ENCODE peak calls at places on chromosomes 6 and 20, in nine cellular contexts. L, Z, R, D, Q, P, A, F and E are unnamed samples.

GRCh38 chr20:17622086-17622850 is 52.4 kb downstream of the DSTN start:
- DNase-seq in L (no peak), Z (no peak), R (no peak), D (peak; percentile 1), Q (no peak), P (no peak), A (no peak), F (no peak), E (no peak)

GRCh38 chr20:48785256-48785655 is 42.5 kb downstream of the PREX1 start:
- DNase-seq in L (no peak), Z (no peak), R (no peak), D (no peak), Q (no peak), P (no peak), A (no peak), F (no peak), E (no peak)

GRCh38 chr6:21900730-21901129 is 307.2 kb downstream of the SOX4 start:
- DNase-seq in L (no peak), Z (no peak), R (no peak), D (no peak), Q (peak; percentile 33), P (no peak), A (no peak), F (no peak), E (no peak)

GRCh38 chr20:59123677-59124060 is 40.0 kb upstream of the ZNF831 start:
- DNase-seq in L (no peak), Z (no peak), R (no peak), D (no peak), Q (no peak), P (no peak), A (no peak), F (no peak), E (no peak)

GRCh38 chr20:23386304-23387117 is 24.5 kb downstream of the GZF1 start:
- DNase-seq in L (no peak), Z (no peak), R (no peak), D (no peak), Q (no peak), P (no peak), A (no peak), F (no peak), E (no peak)

GRCh38 chr6:20952605-20953004 is 418.3 kb downstream of the CDKAL1 start:
- DNase-seq in L (no peak), Z (peak; percentile 50), R (peak; percentile 82), D (no peak), Q (peak; percentile 78), P (peak; percentile 8), A (no peak), F (no peak), E (peak; percentile 19)

GRCh38 chr20:4740774-4741431 is 19.2 kb downstream of the PRND start:
- DNase-seq in L (peak; percentile 61), Z (peak; percentile 30), R (peak; percentile 85), D (peak; percentile 76), Q (no peak), P (no peak), A (no peak), F (peak; percentile 60), E (no peak)

GRCh38 chr6:3751730-3752537 is 421 bp upstream of the PXDC1 start:
- DNase-seq in L (peak; percentile 56), Z (peak; percentile 91), R (peak; percentile 86), D (peak; percentile 88), Q (peak; percentile 76), P (peak; percentile 89), A (peak; percentile 88), F (no peak), E (peak; percentile 97)

GRCh38 chr6:135212020-135212806 is 31.1 kb downstream of the MYB start:
- DNase-seq in L (no peak), Z (peak; percentile 2), R (no peak), D (no peak), Q (no peak), P (no peak), A (no peak), F (peak; percentile 12), E (peak; percentile 21)

GRCh38 chr20:62892348-62893304 is 31.0 kb upstream of the TCFL5 start:
- DNase-seq in L (no peak), Z (no peak), R (no peak), D (no peak), Q (no peak), P (no peak), A (no peak), F (no peak), E (no peak)

GRCh38 chr20:61449916-61450315 is 197.9 kb downstream of the CDH4 start:
- DNase-seq in L (no peak), Z (no peak), R (no peak), D (no peak), Q (no peak), P (no peak), A (no peak), F (no peak), E (no peak)

GRCh38 chr6:36946526-36946925 is 8.0 kb upstream of the PI16 start:
- DNase-seq in L (no peak), Z (no peak), R (no peak), D (no peak), Q (no peak), P (no peak), A (no peak), F (no peak), E (no peak)

GRCh38 chr20:41443667-41444066 is 77.0 kb upstream of the EMILIN3 start:
- DNase-seq in L (no peak), Z (no peak), R (no peak), D (no peak), Q (no peak), P (no peak), A (no peak), F (peak; percentile 17), E (no peak)

GRCh38 chr20:3316131-3316530 is 77.1 kb upstream of the SLC4A11 start:
- DNase-seq in L (no peak), Z (no peak), R (peak; percentile 36), D (no peak), Q (no peak), P (no peak), A (no peak), F (no peak), E (no peak)

GRCh38 chr20:64057628-64058498 is 5.1 kb upstream of the TCEA2 start:
- DNase-seq in L (peak; percentile 73), Z (peak; percentile 83), R (peak; percentile 84), D (peak; percentile 90), Q (peak; percentile 40), P (no peak), A (peak; percentile 70), F (no peak), E (peak; percentile 85)

GRCh38 chr6:158816329-158816728 is 2.8 kb downstream of the EZR start:
- DNase-seq in L (no peak), Z (no peak), R (peak; percentile 44), D (no peak), Q (peak; percentile 35), P (no peak), A (no peak), F (no peak), E (no peak)

GRCh38 chr6:146788115-146788514 is 189.3 kb downstream of the ADGB start:
- DNase-seq in L (no peak), Z (no peak), R (no peak), D (no peak), Q (no peak), P (no peak), A (no peak), F (no peak), E (no peak)

GRCh38 chr20:12111431-12112088 is 193.9 kb downstream of the BTBD3 start:
- DNase-seq in L (no peak), Z (no peak), R (no peak), D (no peak), Q (no peak), P (no peak), A (no peak), F (no peak), E (no peak)

GRCh38 chr6:55729665-55730064 is 145.7 kb downstream of the BMP5 start:
- DNase-seq in L (no peak), Z (no peak), R (no peak), D (no peak), Q (no peak), P (no peak), A (no peak), F (no peak), E (no peak)